ENCODE peak calls at places on chromosomes 6 and 20, in ten cellular contexts. One of them, this sample, is unnamed.
A peak's percentile ranks its signal among the peaks of the same experiment; 100 is the strongest.

GRCh38 chr6:37822851-37823682 is 3.5 kb downstream of the ZFAND3 start:
- DNase-seq in stomach: peak; percentile 79
- DNase-seq in GM23338: peak; percentile 51
- DNase-seq in HCT116: no peak
- DNase-seq in K562: no peak
- DNase-seq in SK-N-SH: no peak
- DNase-seq in sigmoid colon: no peak
- DNase-seq in breast epithelium: no peak
- DNase-seq in upper lobe of left lung: peak; percentile 39
- DNase-seq in Panc1: no peak
- DNase-seq in this sample: no peak

GRCh38 chr6:22888147-22888831 is 318.9 kb downstream of the HDGFL1 start:
- DNase-seq in SK-N-SH: no peak
- DNase-seq in HCT116: no peak
- DNase-seq in K562: no peak
- DNase-seq in stomach: no peak
- DNase-seq in breast epithelium: no peak
- DNase-seq in GM23338: no peak
- DNase-seq in sigmoid colon: no peak
- DNase-seq in Panc1: no peak
- DNase-seq in upper lobe of left lung: no peak
- DNase-seq in this sample: no peak

GRCh38 chr20:38645980-38646858 is 44.6 kb downstream of the ARHGAP40 start:
- DNase-seq in HCT116: peak; percentile 43
- DNase-seq in upper lobe of left lung: peak; percentile 79
- DNase-seq in K562: peak; percentile 94
- DNase-seq in sigmoid colon: peak; percentile 74
- DNase-seq in stomach: peak; percentile 83
- DNase-seq in breast epithelium: no peak
- DNase-seq in SK-N-SH: peak; percentile 93
- DNase-seq in Panc1: no peak
- DNase-seq in GM23338: peak; percentile 92
- DNase-seq in this sample: peak; percentile 67

GRCh38 chr20:47549671-47550070 is 48.0 kb downstream of the NCOA3 start:
- DNase-seq in Panc1: no peak
- DNase-seq in upper lobe of left lung: no peak
- DNase-seq in HCT116: no peak
- DNase-seq in breast epithelium: no peak
- DNase-seq in SK-N-SH: no peak
- DNase-seq in sigmoid colon: no peak
- DNase-seq in K562: no peak
- DNase-seq in stomach: no peak
- DNase-seq in GM23338: no peak
- DNase-seq in this sample: no peak

GRCh38 chr6:127207591-127208120 is 59.0 kb upstream of the RNF146 start:
- DNase-seq in GM23338: peak; percentile 10
- DNase-seq in sigmoid colon: no peak
- DNase-seq in Panc1: no peak
- DNase-seq in breast epithelium: no peak
- DNase-seq in SK-N-SH: no peak
- DNase-seq in upper lobe of left lung: no peak
- DNase-seq in K562: no peak
- DNase-seq in HCT116: no peak
- DNase-seq in stomach: no peak
- DNase-seq in this sample: no peak

GRCh38 chr6:149342525-149342924 is 25.0 kb downstream of the TAB2 start:
- DNase-seq in sigmoid colon: no peak
- DNase-seq in HCT116: no peak
- DNase-seq in K562: no peak
- DNase-seq in stomach: no peak
- DNase-seq in breast epithelium: no peak
- DNase-seq in upper lobe of left lung: no peak
- DNase-seq in GM23338: no peak
- DNase-seq in SK-N-SH: no peak
- DNase-seq in Panc1: no peak
- DNase-seq in this sample: no peak

GRCh38 chr6:106608080-106608668 is 21.1 kb downstream of the RTN4IP1 start:
- DNase-seq in Panc1: peak; percentile 56
- DNase-seq in upper lobe of left lung: no peak
- DNase-seq in breast epithelium: no peak
- DNase-seq in HCT116: peak; percentile 64
- DNase-seq in sigmoid colon: no peak
- DNase-seq in GM23338: peak; percentile 89
- DNase-seq in SK-N-SH: peak; percentile 51
- DNase-seq in stomach: no peak
- DNase-seq in K562: peak; percentile 46
- DNase-seq in this sample: peak; percentile 31

GRCh38 chr20:5077761-5078387 is 41.9 kb downstream of the PCNA start:
- DNase-seq in GM23338: no peak
- DNase-seq in SK-N-SH: no peak
- DNase-seq in stomach: no peak
- DNase-seq in sigmoid colon: no peak
- DNase-seq in HCT116: no peak
- DNase-seq in K562: no peak
- DNase-seq in Panc1: no peak
- DNase-seq in breast epithelium: no peak
- DNase-seq in upper lobe of left lung: no peak
- DNase-seq in this sample: no peak

GRCh38 chr6:1439349-1439748 is 50.0 kb downstream of the FOXF2 start:
- DNase-seq in stomach: no peak
- DNase-seq in SK-N-SH: no peak
- DNase-seq in K562: no peak
- DNase-seq in upper lobe of left lung: no peak
- DNase-seq in sigmoid colon: no peak
- DNase-seq in breast epithelium: no peak
- DNase-seq in Panc1: no peak
- DNase-seq in GM23338: no peak
- DNase-seq in HCT116: no peak
- DNase-seq in this sample: no peak

GRCh38 chr20:12217382-12217781 is 299.7 kb downstream of the BTBD3 start:
- DNase-seq in upper lobe of left lung: no peak
- DNase-seq in HCT116: no peak
- DNase-seq in GM23338: peak; percentile 36
- DNase-seq in Panc1: no peak
- DNase-seq in SK-N-SH: no peak
- DNase-seq in sigmoid colon: no peak
- DNase-seq in stomach: no peak
- DNase-seq in breast epithelium: no peak
- DNase-seq in K562: no peak
- DNase-seq in this sample: no peak

GRCh38 chr20:37823276-37823980 is 79.5 kb upstream of the VSTM2L start:
- DNase-seq in K562: no peak
- DNase-seq in breast epithelium: no peak
- DNase-seq in sigmoid colon: no peak
- DNase-seq in Panc1: no peak
- DNase-seq in upper lobe of left lung: no peak
- DNase-seq in stomach: no peak
- DNase-seq in SK-N-SH: no peak
- DNase-seq in GM23338: peak; percentile 33
- DNase-seq in HCT116: no peak
- DNase-seq in this sample: no peak

GRCh38 chr20:17281478-17281877 is 54.6 kb downstream of the PCSK2 start:
- DNase-seq in Panc1: no peak
- DNase-seq in HCT116: peak; percentile 3
- DNase-seq in sigmoid colon: no peak
- DNase-seq in SK-N-SH: peak; percentile 30
- DNase-seq in stomach: no peak
- DNase-seq in breast epithelium: no peak
- DNase-seq in K562: peak; percentile 8
- DNase-seq in upper lobe of left lung: peak; percentile 29
- DNase-seq in GM23338: peak; percentile 89
- DNase-seq in this sample: no peak

GRCh38 chr20:56628873-56629463 is at the start of gene TFAP2C:
- DNase-seq in GM23338: peak; percentile 85
- DNase-seq in SK-N-SH: peak; percentile 62
- DNase-seq in K562: peak; percentile 89
- DNase-seq in HCT116: peak; percentile 54
- DNase-seq in upper lobe of left lung: peak; percentile 84
- DNase-seq in sigmoid colon: peak; percentile 89
- DNase-seq in Panc1: no peak
- DNase-seq in breast epithelium: peak; percentile 85
- DNase-seq in stomach: peak; percentile 71
- DNase-seq in this sample: peak; percentile 91

GRCh38 chr6:49325901-49326300 is 137.2 kb downstream of the MMUT start:
- DNase-seq in K562: no peak
- DNase-seq in SK-N-SH: no peak
- DNase-seq in Panc1: no peak
- DNase-seq in stomach: no peak
- DNase-seq in sigmoid colon: no peak
- DNase-seq in GM23338: no peak
- DNase-seq in breast epithelium: no peak
- DNase-seq in HCT116: no peak
- DNase-seq in upper lobe of left lung: no peak
- DNase-seq in this sample: no peak

GRCh38 chr6:170124836-170125235 is 166.0 kb downstream of the DLL1 start:
- DNase-seq in breast epithelium: peak; percentile 53
- DNase-seq in SK-N-SH: no peak
- DNase-seq in upper lobe of left lung: peak; percentile 28
- DNase-seq in Panc1: no peak
- DNase-seq in GM23338: no peak
- DNase-seq in sigmoid colon: peak; percentile 41
- DNase-seq in stomach: peak; percentile 71
- DNase-seq in HCT116: no peak
- DNase-seq in K562: no peak
- DNase-seq in this sample: peak; percentile 79

GRCh38 chr6:14889172-14889571 is 356.7 kb upstream of the JARID2 start:
- DNase-seq in GM23338: no peak
- DNase-seq in upper lobe of left lung: no peak
- DNase-seq in sigmoid colon: no peak
- DNase-seq in breast epithelium: no peak
- DNase-seq in stomach: no peak
- DNase-seq in Panc1: no peak
- DNase-seq in K562: no peak
- DNase-seq in SK-N-SH: no peak
- DNase-seq in HCT116: no peak
- DNase-seq in this sample: peak; percentile 19

GRCh38 chr6:32195652-32195901 is 3.1 kb upstream of the GPSM3 start:
- DNase-seq in breast epithelium: peak; percentile 100
- DNase-seq in upper lobe of left lung: peak; percentile 100
- DNase-seq in HCT116: peak; percentile 99
- DNase-seq in sigmoid colon: peak; percentile 100
- DNase-seq in stomach: peak; percentile 100
- DNase-seq in GM23338: peak; percentile 100
- DNase-seq in SK-N-SH: peak; percentile 94
- DNase-seq in Panc1: peak; percentile 92
- DNase-seq in K562: peak; percentile 96
- DNase-seq in this sample: peak; percentile 100

GRCh38 chr6:68730291-68731054 is 95.4 kb downstream of the ADGRB3 start:
- DNase-seq in SK-N-SH: no peak
- DNase-seq in upper lobe of left lung: no peak
- DNase-seq in HCT116: no peak
- DNase-seq in stomach: no peak
- DNase-seq in sigmoid colon: no peak
- DNase-seq in GM23338: no peak
- DNase-seq in Panc1: no peak
- DNase-seq in breast epithelium: no peak
- DNase-seq in K562: no peak
- DNase-seq in this sample: no peak
- TF ChIP-seq POLR2AphosphoS5 in SK-N-SH: no peak
- TF ChIP-seq POLR2AphosphoS5 in upper lobe of left lung: no peak
- TF ChIP-seq POLR2AphosphoS5 in HCT116: no peak
- TF ChIP-seq POLR2AphosphoS5 in stomach: no peak
- TF ChIP-seq POLR2AphosphoS5 in sigmoid colon: no peak
- TF ChIP-seq POLR2AphosphoS5 in GM23338: no peak
- TF ChIP-seq POLR2AphosphoS5 in Panc1: no peak
- TF ChIP-seq POLR2AphosphoS5 in breast epithelium: no peak
- TF ChIP-seq POLR2AphosphoS5 in K562: no peak
- TF ChIP-seq POLR2AphosphoS5 in this sample: no peak

GRCh38 chr6:125888989-125889656 is 67.4 kb upstream of the HINT3 start:
- DNase-seq in Panc1: no peak
- DNase-seq in GM23338: peak; percentile 89
- DNase-seq in breast epithelium: no peak
- DNase-seq in SK-N-SH: no peak
- DNase-seq in stomach: no peak
- DNase-seq in upper lobe of left lung: no peak
- DNase-seq in HCT116: peak; percentile 24
- DNase-seq in K562: peak; percentile 62
- DNase-seq in sigmoid colon: no peak
- DNase-seq in this sample: no peak
- H3K36me3 ChIP-seq in Panc1: peaks cover 15% of the 10 kb centered on the region
- H3K36me3 ChIP-seq in GM23338: no peaks in the 10 kb centered on the region
- H3K36me3 ChIP-seq in breast epithelium: no peaks in the 10 kb centered on the region
- H3K36me3 ChIP-seq in SK-N-SH: peaks cover 17% of the 10 kb centered on the region
- H3K36me3 ChIP-seq in stomach: peaks cover 80% of the 10 kb centered on the region
- H3K36me3 ChIP-seq in upper lobe of left lung: peaks cover 26% of the 10 kb centered on the region
- H3K36me3 ChIP-seq in HCT116: no peaks in the 10 kb centered on the region
- H3K36me3 ChIP-seq in K562: peaks cover 19% of the 10 kb centered on the region
- H3K36me3 ChIP-seq in sigmoid colon: no peaks in the 10 kb centered on the region
- H3K36me3 ChIP-seq in this sample: no peaks in the 10 kb centered on the region

GRCh38 chr6:12345694-12346058 is 55.5 kb downstream of the EDN1 start:
- DNase-seq in HCT116: no peak
- DNase-seq in breast epithelium: no peak
- DNase-seq in sigmoid colon: no peak
- DNase-seq in Panc1: no peak
- DNase-seq in upper lobe of left lung: no peak
- DNase-seq in GM23338: no peak
- DNase-seq in stomach: no peak
- DNase-seq in SK-N-SH: no peak
- DNase-seq in K562: no peak
- DNase-seq in this sample: no peak

GRCh38 chr6:12342664-12343063 is 52.5 kb downstream of the EDN1 start:
- DNase-seq in K562: no peak
- DNase-seq in breast epithelium: no peak
- DNase-seq in SK-N-SH: no peak
- DNase-seq in upper lobe of left lung: no peak
- DNase-seq in HCT116: no peak
- DNase-seq in Panc1: no peak
- DNase-seq in GM23338: no peak
- DNase-seq in sigmoid colon: no peak
- DNase-seq in stomach: no peak
- DNase-seq in this sample: no peak

GRCh38 chr6:12343122-12343439 is 52.9 kb downstream of the EDN1 start:
- DNase-seq in HCT116: no peak
- DNase-seq in K562: no peak
- DNase-seq in upper lobe of left lung: no peak
- DNase-seq in sigmoid colon: no peak
- DNase-seq in Panc1: no peak
- DNase-seq in stomach: no peak
- DNase-seq in GM23338: no peak
- DNase-seq in SK-N-SH: no peak
- DNase-seq in breast epithelium: no peak
- DNase-seq in this sample: no peak

GRCh38 chr6:12344949-12345693 is 55.0 kb downstream of the EDN1 start:
- DNase-seq in sigmoid colon: no peak
- DNase-seq in HCT116: no peak
- DNase-seq in Panc1: no peak
- DNase-seq in SK-N-SH: no peak
- DNase-seq in K562: no peak
- DNase-seq in upper lobe of left lung: no peak
- DNase-seq in breast epithelium: no peak
- DNase-seq in GM23338: no peak
- DNase-seq in stomach: no peak
- DNase-seq in this sample: no peak

GRCh38 chr6:12343440-12344162 is 53.4 kb downstream of the EDN1 start:
- DNase-seq in breast epithelium: no peak
- DNase-seq in GM23338: no peak
- DNase-seq in sigmoid colon: no peak
- DNase-seq in Panc1: no peak
- DNase-seq in SK-N-SH: no peak
- DNase-seq in HCT116: no peak
- DNase-seq in upper lobe of left lung: no peak
- DNase-seq in K562: no peak
- DNase-seq in stomach: peak; percentile 86
- DNase-seq in this sample: peak; percentile 24
- TF ChIP-seq POLR2AphosphoS5 in breast epithelium: no peak
- TF ChIP-seq POLR2AphosphoS5 in GM23338: no peak
- TF ChIP-seq POLR2AphosphoS5 in sigmoid colon: no peak
- TF ChIP-seq POLR2AphosphoS5 in Panc1: no peak
- TF ChIP-seq POLR2AphosphoS5 in SK-N-SH: no peak
- TF ChIP-seq POLR2AphosphoS5 in HCT116: no peak
- TF ChIP-seq POLR2AphosphoS5 in upper lobe of left lung: no peak
- TF ChIP-seq POLR2AphosphoS5 in K562: no peak
- TF ChIP-seq POLR2AphosphoS5 in stomach: no peak
- TF ChIP-seq POLR2AphosphoS5 in this sample: peak; percentile 28

GRCh38 chr6:3081965-3082364 is 13.7 kb downstream of the RIPK1 start:
- DNase-seq in stomach: no peak
- DNase-seq in upper lobe of left lung: no peak
- DNase-seq in breast epithelium: no peak
- DNase-seq in Panc1: no peak
- DNase-seq in K562: no peak
- DNase-seq in GM23338: no peak
- DNase-seq in HCT116: no peak
- DNase-seq in SK-N-SH: no peak
- DNase-seq in sigmoid colon: no peak
- DNase-seq in this sample: no peak
- H3K36me3 ChIP-seq in stomach: peaks cover 98% of the 10 kb centered on the region
- H3K36me3 ChIP-seq in upper lobe of left lung: peaks cover 85% of the 10 kb centered on the region
- H3K36me3 ChIP-seq in breast epithelium: peaks cover 8% of the 10 kb centered on the region
- H3K36me3 ChIP-seq in Panc1: peaks cover 25% of the 10 kb centered on the region
- H3K36me3 ChIP-seq in K562: peaks cover 91% of the 10 kb centered on the region
- H3K36me3 ChIP-seq in GM23338: peaks cover 63% of the 10 kb centered on the region
- H3K36me3 ChIP-seq in HCT116: peaks cover 86% of the 10 kb centered on the region
- H3K36me3 ChIP-seq in SK-N-SH: peaks cover 54% of the 10 kb centered on the region
- H3K36me3 ChIP-seq in sigmoid colon: peaks cover 48% of the 10 kb centered on the region
- H3K36me3 ChIP-seq in this sample: peaks cover 7% of the 10 kb centered on the region

This sample was measured in prostate gland.